ENCODE peak calls at places on chromosomes 12 and 14, in ten cellular contexts. D is body of pancreas, E is left ventricle myocardium inferior, P is A549, U is upper lobe of right lung, A is lower lobe of right lung, Q is stomach, F is psoas muscle, I is neural progenitor cell, N is colonic mucosa. T is an unnamed sample.

GRCh38 chr14:89828473-89829200 is 125.9 kb downstream of the EFCAB11 start:
- DNase-seq in I (no peak), A (no peak), E (no peak), P (no peak), F (no peak), Q (no peak), U (no peak), N (no peak), D (no peak), T (no peak)

GRCh38 chr12:110906985-110907384 is 13.4 kb downstream of the MYL2 start:
- DNase-seq in E (no peak), N (no peak), F (no peak), P (no peak), D (no peak), I (no peak), U (no peak), A (no peak), Q (no peak), T (peak; percentile 71)

GRCh38 chr14:89720741-89721315 is 233.7 kb downstream of the EFCAB11 start:
- DNase-seq in P (no peak), A (peak; percentile 65), D (no peak), E (peak; percentile 23), I (no peak), N (no peak), F (peak; percentile 54), U (peak; percentile 67), Q (peak; percentile 35), T (no peak)

GRCh38 chr14:69818760-69819191 is 21.7 kb upstream of the SLC10A1 start:
- DNase-seq in I (peak; percentile 84), E (no peak), A (no peak), P (peak; percentile 71), Q (no peak), F (peak; percentile 64), D (peak; percentile 50), U (peak; percentile 65), N (peak; percentile 52), T (peak; percentile 77)

GRCh38 chr12:11543513-11544168 is 105.8 kb upstream of the ETV6 start:
- DNase-seq in P (no peak), Q (no peak), F (no peak), D (no peak), A (no peak), N (no peak), E (no peak), I (no peak), U (no peak), T (no peak)

GRCh38 chr14:49250109-49250508 is 336.1 kb downstream of the RPS29 start:
- DNase-seq in P (no peak), Q (no peak), I (no peak), A (no peak), D (no peak), U (no peak), E (no peak), N (no peak), F (no peak), T (no peak)

GRCh38 chr12:55942577-55943136 is 11.7 kb downstream of the DGKA start:
- DNase-seq in U (no peak), I (no peak), E (no peak), A (no peak), F (no peak), P (no peak), D (no peak), N (no peak), Q (no peak), T (no peak)

GRCh38 chr12:111099186-111099585 is 178.8 kb upstream of the MYL2 start:
- DNase-seq in N (no peak), P (no peak), U (no peak), E (no peak), F (no peak), I (no peak), Q (no peak), A (no peak), D (no peak), T (no peak)

GRCh38 chr12:175759-176158 is 38.2 kb downstream of the SLC6A12 start:
- DNase-seq in I (no peak), D (no peak), N (no peak), A (no peak), Q (no peak), U (no peak), P (no peak), F (no peak), E (no peak), T (no peak)
- H3K27ac ChIP-seq in I (no peak overlapping the region), D (no peak overlapping the region), N (no peak overlapping the region), A (no peak overlapping the region), Q (no peak overlapping the region), U (no peak overlapping the region), P (no peak overlapping the region), F (peak overlapping the region; percentile 46), E (peak overlapping the region; percentile 83), T (no peak overlapping the region)

GRCh38 chr14:92907316-92907911 is 15.5 kb upstream of the CHGA start:
- DNase-seq in I (no peak), N (no peak), U (no peak), A (no peak), Q (no peak), F (no peak), P (no peak), D (no peak), E (no peak), T (no peak)

GRCh38 chr14:92903359-92903758 is 19.6 kb upstream of the CHGA start:
- DNase-seq in Q (no peak), I (no peak), P (no peak), U (no peak), N (no peak), F (no peak), D (no peak), E (no peak), A (no peak), T (no peak)

GRCh38 chr14:92906420-92906819 is 16.5 kb upstream of the CHGA start:
- DNase-seq in N (no peak), P (no peak), D (no peak), F (no peak), E (no peak), A (no peak), U (no peak), Q (no peak), I (no peak), T (no peak)

GRCh38 chr14:92905667-92906066 is 17.3 kb upstream of the CHGA start:
- DNase-seq in P (no peak), D (no peak), I (no peak), A (no peak), N (no peak), U (no peak), E (no peak), Q (no peak), F (no peak), T (no peak)

GRCh38 chr14:92906823-92907222 is 16.1 kb upstream of the CHGA start:
- DNase-seq in E (no peak), A (no peak), F (no peak), Q (no peak), U (no peak), P (no peak), N (no peak), I (no peak), D (no peak), T (no peak)
- H3K4me3 ChIP-seq in E (no peak overlapping the region), A (no peak overlapping the region), F (no peak overlapping the region), Q (no peak overlapping the region), U (no peak overlapping the region), P (no peak overlapping the region), N (no peak overlapping the region), I (no peak overlapping the region), D (no peak overlapping the region), T (no peak overlapping the region)

GRCh38 chr12:95509300-95509699 is 35.3 kb downstream of the METAP2 start:
- DNase-seq in E (no peak), Q (no peak), U (no peak), P (no peak), N (no peak), D (no peak), A (no peak), F (no peak), I (no peak), T (no peak)

GRCh38 chr12:95505039-95505438 is 31.1 kb downstream of the METAP2 start:
- DNase-seq in A (no peak), U (no peak), F (no peak), P (no peak), N (no peak), Q (no peak), D (no peak), I (no peak), E (no peak), T (no peak)

GRCh38 chr12:95506707-95507523 is 33.0 kb downstream of the METAP2 start:
- DNase-seq in E (no peak), D (no peak), I (no peak), A (no peak), U (no peak), F (no peak), N (no peak), P (no peak), Q (no peak), T (no peak)

GRCh38 chr12:95498968-95499367 is 25.0 kb downstream of the METAP2 start:
- DNase-seq in F (no peak), A (no peak), I (no peak), U (no peak), E (no peak), D (no peak), N (no peak), P (no peak), Q (no peak), T (no peak)

DNA sequence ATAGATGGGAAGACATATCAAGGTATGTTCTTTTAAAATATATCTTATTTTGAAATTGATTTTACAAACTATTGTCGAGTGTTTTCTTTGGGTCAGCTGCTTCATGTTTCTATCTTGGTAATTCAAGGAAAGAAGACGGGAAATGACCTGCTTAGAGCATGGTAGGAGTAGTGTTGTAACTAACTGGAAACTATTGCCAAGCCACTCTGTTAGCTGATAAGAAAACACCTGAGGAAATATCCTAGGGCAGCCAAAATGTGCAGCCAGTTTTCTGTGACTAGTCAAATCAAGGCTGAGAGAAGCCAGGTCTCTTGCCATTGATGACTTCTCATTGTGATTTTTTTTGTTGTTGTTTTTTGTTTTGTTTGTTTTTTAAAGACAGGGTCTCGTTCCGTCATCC is 30.2 kb downstream of the METAP2 start:
- DNase-seq in Q (no peak), D (peak; percentile 26), F (no peak), A (no peak), U (no peak), E (no peak), I (no peak), P (no peak), N (no peak), T (no peak)
- H3K27ac ChIP-seq in Q (no peak overlapping the region), D (no peak overlapping the region), F (no peak overlapping the region), A (peak overlapping the region; percentile 37), U (no peak overlapping the region), E (no peak overlapping the region), I (no peak overlapping the region), P (no peak overlapping the region), N (no peak overlapping the region), T (no peak overlapping the region)

GRCh38 chr14:74083161-74083560 is 1.1 kb downstream of the ALDH6A1 start:
- DNase-seq in D (no peak), Q (no peak), U (no peak), A (no peak), E (no peak), F (no peak), P (no peak), N (no peak), I (peak; percentile 7), T (no peak)

GRCh38 chr14:74084277-74085046 is at the start of the genes ALDH6A1 and LIN52:
- DNase-seq in D (peak; percentile 100), P (peak; percentile 100), N (peak; percentile 100), I (peak; percentile 100), F (peak; percentile 100), U (peak; percentile 99), A (peak; percentile 99), E (peak; percentile 99), Q (peak; percentile 99), T (peak; percentile 100)

GRCh38 chr14:74083784-74084276 is 423 bp downstream of the ALDH6A1 start:
- DNase-seq in E (no peak), N (no peak), D (no peak), Q (no peak), I (no peak), A (no peak), U (no peak), P (no peak), F (no peak), T (no peak)

GRCh38 chr14:74085047-74085637 is 386 bp downstream of the LIN52 start:
- DNase-seq in I (peak; percentile 73), Q (no peak), P (peak; percentile 27), N (no peak), E (no peak), D (no peak), F (no peak), U (no peak), A (no peak), T (peak; percentile 5)

DNA sequence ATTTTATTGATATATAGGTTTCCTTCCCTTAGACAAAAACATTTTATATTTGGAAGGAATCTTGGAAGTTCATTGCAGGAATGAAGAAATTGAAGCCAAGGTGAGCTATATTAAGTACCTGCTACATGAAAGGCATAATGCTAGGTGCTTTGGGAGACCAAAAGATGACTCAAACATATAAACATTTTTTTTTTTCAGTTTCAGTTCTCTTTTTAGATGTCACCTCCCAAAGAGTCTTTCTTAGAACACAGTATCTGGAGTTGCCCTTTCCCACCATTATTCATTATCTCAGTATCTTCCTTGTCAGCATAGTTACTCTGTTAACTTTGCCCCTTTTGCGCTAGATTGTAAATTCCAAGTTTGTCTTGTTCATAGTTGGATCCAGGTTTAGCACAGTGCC is 1.1 kb downstream of the LIN52 start:
- DNase-seq in P (no peak), U (no peak), Q (no peak), E (no peak), A (no peak), I (no peak), F (no peak), N (no peak), D (no peak), T (no peak)
- H3K4me3 ChIP-seq in P (peak overlapping the region; percentile 76), U (peak overlapping the region; percentile 73), Q (peak overlapping the region; percentile 85), E (peak overlapping the region; percentile 87), A (peak overlapping the region; percentile 92), I (peak overlapping the region; percentile 83), F (peak overlapping the region; percentile 87), N (peak overlapping the region; percentile 67), D (peak overlapping the region; percentile 93), T (no peak overlapping the region)